ENCODE peak calls at places on chromosomes 16 and 17, in seven cellular contexts. B is activated CD8-positive, alpha-beta memory T cell treated with anti-CD3 and anti-CD28 coated beads for 48 hours; V is T-helper 17 cell; I is ELF-1; L is left ventricle myocardium inferior; G is small intestine; W is stimulated activated CD4-positive, alpha-beta T cell treated with anti-CD3 and anti-CD28 coated beads, Interleukin-4, amount 100 ng/mL, for 48 hours. Y is an unnamed sample.

GRCh38 chr17:416293-417206 is 63.9 kb upstream of the RPH3AL start:
- DNase-seq in G (peak), B (no peak), V (peak), L (no peak), I (no peak), W (peak), Y (peak)

GRCh38 chr17:75250009-75250471 is 11.4 kb downstream of the GGA3 start:
- DNase-seq in G (no peak), W (peak), L (no peak), V (peak), B (peak), I (peak), Y (peak)

GRCh38 chr17:71402661-71403141 is 718.1 kb upstream of the SOX9 start:
- DNase-seq in G (peak), I (peak), B (no peak), V (no peak), W (no peak), L (no peak), Y (no peak)

GRCh38 chr17:44363613-44364159 is at the start of gene FAM171A2:
- DNase-seq in B (no peak), L (peak), G (peak), I (peak), V (peak), W (peak), Y (peak)

GRCh38 chr16:88924834-88925539 is 52.0 kb downstream of the CBFA2T3 start:
- DNase-seq in I (peak), L (no peak), B (no peak), W (peak), G (no peak), V (no peak), Y (no peak)

GRCh38 chr17:64384253-64385186 is 6.1 kb downstream of the PECAM1 start:
- DNase-seq in G (no peak), L (no peak), V (no peak), I (no peak), B (no peak), W (no peak), Y (no peak)

GRCh38 chr17:81868674-81869220 is 2.4 kb downstream of the ARHGDIA start:
- DNase-seq in B (no peak), V (no peak), I (peak), G (peak), L (no peak), W (no peak), Y (peak)

GRCh38 chr17:9226794-9227135 is 205.5 kb downstream of the NTN1 start:
- DNase-seq in B (no peak), V (peak), W (no peak), G (no peak), I (no peak), L (no peak), Y (no peak)

GRCh38 chr16:35207059-35207999 is 1747.9 kb downstream of the TP53TG3F start:
- DNase-seq in V (no peak), W (no peak), B (no peak), I (no peak), G (no peak), L (no peak), Y (no peak)

GRCh38 chr16:22728167-22728836 is 85.7 kb upstream of the HS3ST2 start:
- DNase-seq in L (no peak), V (no peak), I (no peak), B (no peak), W (no peak), G (no peak), Y (no peak)

GRCh38 chr16:25606069-25606468 is 85.7 kb upstream of the HS3ST4 start:
- DNase-seq in W (no peak), L (no peak), I (no peak), V (no peak), B (no peak), G (no peak), Y (no peak)

GRCh38 chr16:3467182-3467581 is 23.7 kb downstream of the NAA60 start:
- DNase-seq in L (no peak), V (no peak), W (no peak), G (no peak), I (no peak), B (no peak), Y (no peak)

GRCh38 chr17:42409467-42410351 is 13.3 kb downstream of the CAVIN1 start:
- DNase-seq in L (peak), G (no peak), V (no peak), W (no peak), I (no peak), B (no peak), Y (peak)

GRCh38 chr17:58054641-58055040 is 28.6 kb upstream of the DYNLL2 start:
- DNase-seq in L (no peak), V (no peak), B (no peak), I (no peak), W (no peak), G (no peak), Y (no peak)

GRCh38 chr16:80123189-80123588 is 417.6 kb upstream of the DYNLRB2 start:
- DNase-seq in L (no peak), B (no peak), V (no peak), I (no peak), G (no peak), W (no peak), Y (no peak)

GRCh38 chr16:83994087-83994486 is 26.0 kb downstream of the NECAB2 start:
- DNase-seq in L (no peak), V (no peak), I (no peak), G (no peak), B (no peak), W (no peak), Y (no peak)

GRCh38 chr17:63542942-63543821 is 7.1 kb upstream of the DCAF7 start:
- DNase-seq in L (no peak), B (no peak), W (no peak), I (no peak), G (peak), V (no peak), Y (peak)

GRCh38 chr17:5837055-5837491 is 233.1 kb upstream of the WSCD1 start:
- DNase-seq in V (no peak), I (no peak), L (no peak), W (no peak), B (no peak), G (no peak), Y (no peak)

GRCh38 chr17:47279062-47279801 is 25.6 kb downstream of the ITGB3 start:
- DNase-seq in I (peak), W (no peak), G (peak), B (no peak), V (no peak), L (peak), Y (peak)

GRCh38 chr16:16120382-16121184 is 102.7 kb downstream of the ABCC6 start:
- DNase-seq in B (no peak), L (peak), G (no peak), I (no peak), V (no peak), W (no peak), Y (peak)

GRCh38 chr16:67235816-67236547 is 9.1 kb downstream of the TMEM208 start:
- DNase-seq in G (no peak), B (no peak), L (no peak), I (peak), W (no peak), V (peak), Y (no peak)

GRCh38 chr17:7903154-7904103 is 12.7 kb downstream of the RNF227 start:
- DNase-seq in B (no peak), I (peak), V (no peak), W (no peak), L (no peak), G (no peak), Y (no peak)

GRCh38 chr17:2125013-2125535 is 70.2 kb downstream of the HIC1 start:
- DNase-seq in V (no peak), G (no peak), W (no peak), L (no peak), I (no peak), B (no peak), Y (no peak)

GRCh38 chr17:59859444-59860025 is 33.2 kb downstream of the TUBD1 start:
- DNase-seq in I (no peak), W (no peak), V (no peak), B (no peak), G (peak), L (no peak), Y (no peak)

Y was measured in transverse colon.